ENCODE peak calls at places on chromosome 14, in five cellular contexts. One of them, this sample, is unnamed.

GRCh38 chr14:55272922-55273321 is 1.7 kb downstream of the FBXO34 start:
- DNase-seq in AG04450: no peak
- DNase-seq in stomach: no peak
- DNase-seq in esophagus squamous epithelium: no peak
- DNase-seq in sigmoid colon: no peak
- DNase-seq in this sample: no peak

GRCh38 chr14:87864356-87865230 is 128.4 kb downstream of the GALC start:
- DNase-seq in AG04450: no peak
- DNase-seq in stomach: no peak
- DNase-seq in esophagus squamous epithelium: no peak
- DNase-seq in sigmoid colon: no peak
- DNase-seq in this sample: no peak

GRCh38 chr14:100536721-100537700 is 50.2 kb downstream of the BEGAIN start:
- DNase-seq in AG04450: no peak
- DNase-seq in stomach: peak; percentile 22
- DNase-seq in esophagus squamous epithelium: no peak
- DNase-seq in sigmoid colon: peak; percentile 37
- DNase-seq in this sample: no peak

GRCh38 chr14:52895000-52895399 is 55.9 kb downstream of the FERMT2 start:
- DNase-seq in AG04450: no peak
- DNase-seq in stomach: no peak
- DNase-seq in esophagus squamous epithelium: no peak
- DNase-seq in sigmoid colon: no peak
- DNase-seq in this sample: no peak

GRCh38 chr14:24095196-24096068 is 1.3 kb downstream of the PCK2 start:
- DNase-seq in AG04450: no peak
- DNase-seq in stomach: no peak
- DNase-seq in esophagus squamous epithelium: no peak
- DNase-seq in sigmoid colon: no peak
- DNase-seq in this sample: peak; percentile 40

GRCh38 chr14:54451178-54451601 is 10.0 kb upstream of the CNIH1 start:
- DNase-seq in AG04450: no peak
- DNase-seq in stomach: no peak
- DNase-seq in esophagus squamous epithelium: no peak
- DNase-seq in sigmoid colon: no peak
- DNase-seq in this sample: no peak

GRCh38 chr14:68945585-68946289 is 33.4 kb downstream of the ACTN1 start:
- DNase-seq in AG04450: no peak
- DNase-seq in stomach: no peak
- DNase-seq in esophagus squamous epithelium: no peak
- DNase-seq in sigmoid colon: no peak
- DNase-seq in this sample: no peak

GRCh38 chr14:105294142-105294597 is 6.6 kb downstream of the BRF1 start:
- DNase-seq in AG04450: no peak
- DNase-seq in stomach: no peak
- DNase-seq in esophagus squamous epithelium: no peak
- DNase-seq in sigmoid colon: no peak
- DNase-seq in this sample: no peak

GRCh38 chr14:88882236-88882635 is 57.8 kb downstream of the TTC8 start:
- DNase-seq in AG04450: no peak
- DNase-seq in stomach: no peak
- DNase-seq in esophagus squamous epithelium: no peak
- DNase-seq in sigmoid colon: no peak
- DNase-seq in this sample: no peak

GRCh38 chr14:77825895-77826519 is 26.1 kb downstream of the ADCK1 start:
- DNase-seq in AG04450: no peak
- DNase-seq in stomach: peak; percentile 73
- DNase-seq in esophagus squamous epithelium: no peak
- DNase-seq in sigmoid colon: no peak
- DNase-seq in this sample: no peak

GRCh38 chr14:89955022-89955414 is 488 bp upstream of the EFCAB11 start:
- DNase-seq in AG04450: no peak
- DNase-seq in stomach: no peak
- DNase-seq in esophagus squamous epithelium: no peak
- DNase-seq in sigmoid colon: no peak
- DNase-seq in this sample: no peak

GRCh38 chr14:100103261-100104005 is 38.2 kb downstream of the EVL start:
- DNase-seq in AG04450: no peak
- DNase-seq in stomach: no peak
- DNase-seq in esophagus squamous epithelium: no peak
- DNase-seq in sigmoid colon: peak; percentile 65
- DNase-seq in this sample: no peak

GRCh38 chr14:88045705-88046104 is 40.8 kb downstream of the GPR65 start:
- DNase-seq in AG04450: no peak
- DNase-seq in stomach: no peak
- DNase-seq in esophagus squamous epithelium: no peak
- DNase-seq in sigmoid colon: no peak
- DNase-seq in this sample: no peak

GRCh38 chr14:103123128-103123633 is at the start of gene TNFAIP2:
- DNase-seq in AG04450: no peak
- DNase-seq in stomach: no peak
- DNase-seq in esophagus squamous epithelium: no peak
- DNase-seq in sigmoid colon: peak; percentile 84
- DNase-seq in this sample: no peak

GRCh38 chr14:60757617-60758016 is 23.1 kb downstream of the MNAT1 start:
- DNase-seq in AG04450: no peak
- DNase-seq in stomach: no peak
- DNase-seq in esophagus squamous epithelium: no peak
- DNase-seq in sigmoid colon: no peak
- DNase-seq in this sample: peak; percentile 48

GRCh38 chr14:74660167-74660566 is 48.1 kb upstream of the LTBP2 start:
- DNase-seq in AG04450: no peak
- DNase-seq in stomach: no peak
- DNase-seq in esophagus squamous epithelium: no peak
- DNase-seq in sigmoid colon: no peak
- DNase-seq in this sample: no peak

GRCh38 chr14:71168564-71168963 is 261.3 kb downstream of the PCNX1 start:
- DNase-seq in AG04450: no peak
- DNase-seq in stomach: no peak
- DNase-seq in esophagus squamous epithelium: no peak
- DNase-seq in sigmoid colon: no peak
- DNase-seq in this sample: no peak

GRCh38 chr14:50338547-50338946 is 26.4 kb downstream of the DMAC2L start:
- DNase-seq in AG04450: no peak
- DNase-seq in stomach: no peak
- DNase-seq in esophagus squamous epithelium: no peak
- DNase-seq in sigmoid colon: no peak
- DNase-seq in this sample: no peak

GRCh38 chr14:104800600-104801283 is at the start of gene ZBTB42:
- DNase-seq in AG04450: no peak
- DNase-seq in stomach: peak; percentile 95
- DNase-seq in esophagus squamous epithelium: peak; percentile 21
- DNase-seq in sigmoid colon: peak; percentile 85
- DNase-seq in this sample: no peak

GRCh38 chr14:24132061-24132685 is 1.7 kb downstream of the FITM1 start:
- DNase-seq in AG04450: no peak
- DNase-seq in stomach: peak; percentile 80
- DNase-seq in esophagus squamous epithelium: no peak
- DNase-seq in sigmoid colon: no peak
- DNase-seq in this sample: no peak

GRCh38 chr14:86055512-86055911 is 525.6 kb downstream of the FLRT2 start:
- DNase-seq in AG04450: no peak
- DNase-seq in stomach: no peak
- DNase-seq in esophagus squamous epithelium: no peak
- DNase-seq in sigmoid colon: no peak
- DNase-seq in this sample: no peak

GRCh38 chr14:24096545-24097181 is 2.6 kb downstream of the PCK2 start:
- DNase-seq in AG04450: no peak
- DNase-seq in stomach: no peak
- DNase-seq in esophagus squamous epithelium: no peak
- DNase-seq in sigmoid colon: no peak
- DNase-seq in this sample: no peak

GRCh38 chr14:52055215-52055614 is 13.6 kb downstream of the NID2 start:
- DNase-seq in AG04450: no peak
- DNase-seq in stomach: no peak
- DNase-seq in esophagus squamous epithelium: no peak
- DNase-seq in sigmoid colon: no peak
- DNase-seq in this sample: no peak

GRCh38 chr14:104191409-104191997 is 53.1 kb downstream of the KIF26A start:
- DNase-seq in AG04450: no peak
- DNase-seq in stomach: no peak
- DNase-seq in esophagus squamous epithelium: no peak
- DNase-seq in sigmoid colon: no peak
- DNase-seq in this sample: no peak

GRCh38 chr14:41916313-41916712 is 309.6 kb downstream of the LRFN5 start:
- DNase-seq in AG04450: no peak
- DNase-seq in stomach: no peak
- DNase-seq in esophagus squamous epithelium: no peak
- DNase-seq in sigmoid colon: no peak
- DNase-seq in this sample: no peak

GRCh38 chr14:60724080-60724618 is at the start of gene SIX4:
- DNase-seq in AG04450: peak; percentile 79
- DNase-seq in stomach: peak; percentile 78
- DNase-seq in esophagus squamous epithelium: no peak
- DNase-seq in sigmoid colon: peak; percentile 87
- DNase-seq in this sample: peak; percentile 83

GRCh38 chr14:67851785-67852410 is 32.3 kb downstream of the RAD51B start:
- DNase-seq in AG04450: no peak
- DNase-seq in stomach: no peak
- DNase-seq in esophagus squamous epithelium: no peak
- DNase-seq in sigmoid colon: peak; percentile 59
- DNase-seq in this sample: no peak

GRCh38 chr14:31964979-31965734 is 111.9 kb upstream of the ARHGAP5 start:
- DNase-seq in AG04450: no peak
- DNase-seq in stomach: no peak
- DNase-seq in esophagus squamous epithelium: no peak
- DNase-seq in sigmoid colon: no peak
- DNase-seq in this sample: no peak

GRCh38 chr14:103886304-103887169 is 39.2 kb upstream of the PPP1R13B start:
- DNase-seq in AG04450: no peak
- DNase-seq in stomach: no peak
- DNase-seq in esophagus squamous epithelium: no peak
- DNase-seq in sigmoid colon: no peak
- DNase-seq in this sample: no peak

GRCh38 chr14:65938738-65939137 is 526.2 kb downstream of the FUT8 start:
- DNase-seq in AG04450: no peak
- DNase-seq in stomach: no peak
- DNase-seq in esophagus squamous epithelium: no peak
- DNase-seq in sigmoid colon: no peak
- DNase-seq in this sample: no peak

GRCh38 chr14:65939184-65939583 is 526.7 kb downstream of the FUT8 start:
- DNase-seq in AG04450: no peak
- DNase-seq in stomach: no peak
- DNase-seq in esophagus squamous epithelium: no peak
- DNase-seq in sigmoid colon: no peak
- DNase-seq in this sample: no peak

GRCh38 chr14:65941091-65941490 is 528.6 kb downstream of the FUT8 start:
- DNase-seq in AG04450: no peak
- DNase-seq in stomach: no peak
- DNase-seq in esophagus squamous epithelium: no peak
- DNase-seq in sigmoid colon: no peak
- DNase-seq in this sample: no peak

GRCh38 chr14:65937804-65938316 is 525.3 kb downstream of the FUT8 start:
- DNase-seq in AG04450: no peak
- DNase-seq in stomach: no peak
- DNase-seq in esophagus squamous epithelium: no peak
- DNase-seq in sigmoid colon: no peak
- DNase-seq in this sample: no peak

DNA sequence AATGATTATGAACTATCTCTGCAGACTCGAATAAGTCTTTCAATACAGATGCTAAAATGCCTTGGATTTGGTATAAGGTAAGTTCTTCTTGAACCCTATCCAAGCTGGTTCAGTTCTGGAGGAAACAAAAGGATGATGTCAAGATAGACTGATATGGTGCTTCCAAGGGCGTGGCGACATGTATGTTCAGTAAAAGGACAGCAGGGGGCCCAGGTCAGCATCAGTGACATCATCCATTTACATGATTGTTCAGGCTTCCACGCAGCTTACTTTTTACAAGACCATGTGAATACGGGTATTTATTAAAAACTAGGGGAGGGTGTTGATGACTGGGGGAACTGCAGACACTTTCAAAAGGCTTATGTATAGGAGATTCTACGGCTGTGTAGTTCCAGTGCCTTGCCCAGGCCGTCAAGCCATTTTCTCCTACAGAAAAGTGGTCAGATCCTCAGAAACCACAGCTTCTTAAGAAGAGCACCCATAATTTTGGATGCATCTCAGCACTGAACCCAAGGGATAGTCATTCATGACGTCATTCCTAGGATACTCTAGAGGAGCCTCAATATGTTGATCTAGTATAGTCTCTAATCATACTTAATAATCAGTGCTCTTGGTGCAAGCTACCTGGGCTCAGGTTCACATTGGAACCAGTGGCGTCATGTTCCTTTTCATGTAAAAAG is 527.7 kb downstream of the FUT8 start:
- DNase-seq in AG04450: no peak
- DNase-seq in stomach: no peak
- DNase-seq in esophagus squamous epithelium: no peak
- DNase-seq in sigmoid colon: no peak
- DNase-seq in this sample: no peak
- TF ChIP-seq CTCF in AG04450: no peak
- TF ChIP-seq CTCF in stomach: no peak
- TF ChIP-seq CTCF in esophagus squamous epithelium: no peak
- TF ChIP-seq CTCF in sigmoid colon: no peak
- TF ChIP-seq CTCF in this sample: no peak

GRCh38 chr14:22163051-22163450 is 426.0 kb downstream of the DAD1 start:
- DNase-seq in AG04450: no peak
- DNase-seq in stomach: no peak
- DNase-seq in esophagus squamous epithelium: no peak
- DNase-seq in sigmoid colon: no peak
- DNase-seq in this sample: no peak
- TF ChIP-seq CTCF in AG04450: peak; percentile 60
- TF ChIP-seq CTCF in stomach: no peak
- TF ChIP-seq CTCF in esophagus squamous epithelium: no peak
- TF ChIP-seq CTCF in sigmoid colon: no peak
- TF ChIP-seq CTCF in this sample: no peak

DNA sequence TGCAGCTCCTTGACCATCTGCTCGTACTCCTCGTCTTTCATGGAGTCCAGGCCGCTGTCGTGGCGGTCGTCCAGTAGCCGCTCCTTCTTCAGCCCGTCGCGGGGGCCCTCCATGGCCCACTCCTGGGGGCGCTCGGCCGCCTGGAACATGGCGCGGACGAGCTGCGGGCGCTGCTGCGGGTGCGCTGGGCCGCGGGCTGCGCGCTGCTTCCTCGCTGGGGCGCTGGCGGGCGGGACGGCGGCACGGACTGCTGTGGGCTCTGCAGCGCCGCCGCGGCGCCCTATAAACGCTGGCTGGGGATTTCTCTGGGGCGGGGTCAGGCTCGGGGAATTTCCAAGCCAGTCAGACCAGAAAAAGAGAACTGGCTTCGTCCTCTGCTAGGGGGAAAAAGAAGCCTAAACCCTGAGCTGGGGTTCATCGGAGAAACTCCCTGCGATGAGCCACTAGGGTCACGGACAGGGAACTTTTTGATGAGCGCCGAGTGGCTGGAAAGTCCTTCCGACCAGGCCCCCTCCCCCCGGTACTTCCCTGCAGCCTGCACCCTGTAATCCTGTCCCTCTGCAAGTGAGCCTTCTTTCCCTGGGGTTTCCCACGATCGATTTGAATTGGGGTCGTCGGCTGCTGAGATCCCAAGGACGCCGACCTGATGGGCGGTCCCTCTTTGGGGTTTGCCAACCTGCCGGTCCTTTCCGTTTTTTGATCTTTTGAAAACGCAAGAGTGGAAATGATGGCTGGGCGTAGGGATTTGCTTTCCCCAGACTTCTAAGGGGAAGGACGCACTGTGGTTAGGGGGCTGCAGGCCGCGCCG is at the start of gene NFKBIA:
- DNase-seq in AG04450: no peak
- DNase-seq in stomach: peak; percentile 93
- DNase-seq in esophagus squamous epithelium: peak; percentile 63
- DNase-seq in sigmoid colon: peak; percentile 96
- DNase-seq in this sample: no peak
- TF ChIP-seq CTCF in AG04450: peak; percentile 43
- TF ChIP-seq CTCF in stomach: no peak
- TF ChIP-seq CTCF in esophagus squamous epithelium: peak; percentile 47
- TF ChIP-seq CTCF in sigmoid colon: peak; percentile 21
- TF ChIP-seq CTCF in this sample: peak; percentile 35

GRCh38 chr14:22221508-22221907 is 367.5 kb downstream of the DAD1 start:
- DNase-seq in AG04450: no peak
- DNase-seq in stomach: no peak
- DNase-seq in esophagus squamous epithelium: no peak
- DNase-seq in sigmoid colon: no peak
- DNase-seq in this sample: no peak
- TF ChIP-seq CTCF in AG04450: peak; percentile 59
- TF ChIP-seq CTCF in stomach: no peak
- TF ChIP-seq CTCF in esophagus squamous epithelium: no peak
- TF ChIP-seq CTCF in sigmoid colon: no peak
- TF ChIP-seq CTCF in this sample: peak; percentile 14